ENCODE peak calls at places on chromosomes 3 and 15, in four cellular contexts. L, A, C and H are unnamed samples.

GRCh38 chr3:150238043-150238802 is 169.9 kb upstream of the TSC22D2 start:
- DNase-seq in L (no peak), A (no peak), C (no peak), H (no peak)

GRCh38 chr15:77034620-77035467 is 36.1 kb downstream of the TSPAN3 start:
- DNase-seq in L (peak; percentile 61), A (no peak), C (peak; percentile 79), H (no peak)

GRCh38 chr15:90495067-90495466 is 34.7 kb upstream of the CRTC3 start:
- DNase-seq in L (no peak), A (no peak), C (no peak), H (no peak)

GRCh38 chr15:60945196-60945595 is 283.9 kb downstream of the RORA start:
- DNase-seq in L (no peak), A (no peak), C (no peak), H (no peak)

GRCh38 chr15:88708256-88709054 is 69.6 kb downstream of the ISG20 start:
- DNase-seq in L (no peak), A (no peak), C (no peak), H (no peak)

GRCh38 chr15:78691167-78691872 is 50.3 kb upstream of the CHRNB4 start:
- DNase-seq in L (no peak), A (no peak), C (no peak), H (no peak)

GRCh38 chr15:68820205-68820588 is 498 bp downstream of the ANP32A start:
- DNase-seq in L (peak; percentile 66), A (peak; percentile 50), C (no peak), H (no peak)

GRCh38 chr15:99925661-99926461 is 192.6 kb upstream of the LYSMD4 start:
- DNase-seq in L (peak; percentile 54), A (peak; percentile 73), C (peak; percentile 65), H (no peak)

GRCh38 chr3:50193286-50193685 is 1.9 kb downstream of the GNAT1 start:
- DNase-seq in L (no peak), A (no peak), C (no peak), H (no peak)

GRCh38 chr3:174330303-174330702 is 528.8 kb upstream of the NAALADL2 start:
- DNase-seq in L (no peak), A (peak; percentile 53), C (no peak), H (no peak)

GRCh38 chr3:152348436-152349177 is 79.9 kb downstream of the MBNL1 start:
- DNase-seq in L (no peak), A (no peak), C (no peak), H (no peak)

GRCh38 chr3:161821591-161821990 is 325.0 kb downstream of the OTOL1 start:
- DNase-seq in L (no peak), A (peak; percentile 53), C (no peak), H (no peak)

GRCh38 chr15:31442203-31443090 is 115.8 kb downstream of the KLF13 start:
- DNase-seq in L (peak; percentile 52), A (peak; percentile 76), C (peak; percentile 61), H (peak; percentile 95)

GRCh38 chr15:58212909-58213526 is 74.8 kb downstream of the AQP9 start:
- DNase-seq in L (peak; percentile 62), A (peak; percentile 69), C (peak; percentile 54), H (no peak)

GRCh38 chr3:117052356-117052755 is 342.8 kb downstream of the TUSC7 start:
- DNase-seq in L (no peak), A (no peak), C (no peak), H (no peak)

GRCh38 chr15:57592836-57593420 is 1.2 kb downstream of the MYZAP start:
- DNase-seq in L (no peak), A (no peak), C (no peak), H (no peak)

GRCh38 chr15:70127288-70127746 is 29.6 kb upstream of the TLE3 start:
- DNase-seq in L (no peak), A (no peak), C (no peak), H (no peak)

GRCh38 chr3:166187237-166187636 is 350.0 kb upstream of the BCHE start:
- DNase-seq in L (peak; percentile 12), A (no peak), C (no peak), H (no peak)

GRCh38 chr15:59268199-59268979 is 61.7 kb downstream of the LDHAL6B start:
- DNase-seq in L (no peak), A (no peak), C (no peak), H (no peak)

GRCh38 chr3:9280477-9281219 is 31.2 kb upstream of the SRGAP3 start:
- DNase-seq in L (peak; percentile 80), A (no peak), C (peak; percentile 54), H (no peak)

GRCh38 chr15:31758126-31758525 is 272.2 kb upstream of the CHRNA7 start:
- DNase-seq in L (no peak), A (no peak), C (no peak), H (no peak)

GRCh38 chr3:68893600-68894239 is 38.6 kb downstream of the TAFA4 start:
- DNase-seq in L (peak; percentile 54), A (peak; percentile 76), C (peak; percentile 67), H (no peak)

GRCh38 chr15:85976986-85977385 is 102.7 kb upstream of the AGBL1 start:
- DNase-seq in L (no peak), A (peak; percentile 89), C (no peak), H (no peak)

GRCh38 chr3:66028457-66028856 is 10.3 kb downstream of the MAGI1 start:
- DNase-seq in L (no peak), A (no peak), C (no peak), H (no peak)

GRCh38 chr15:69792823-69793222 is 304.9 kb downstream of the TLE3 start:
- DNase-seq in L (no peak), A (no peak), C (no peak), H (no peak)

GRCh38 chr3:49841806-49842205 is 14.6 kb downstream of the TRAIP start:
- DNase-seq in L (no peak), A (no peak), C (no peak), H (no peak)

GRCh38 chr3:186915808-186916796 is 14.2 kb upstream of the ST6GAL1 start:
- DNase-seq in L (no peak), A (peak; percentile 10), C (no peak), H (no peak)

GRCh38 chr15:92226020-92226612 is 167.6 kb upstream of the ST8SIA2 start:
- DNase-seq in L (peak; percentile 51), A (peak; percentile 41), C (peak; percentile 62), H (no peak)

GRCh38 chr15:99106417-99107220 is 1.7 kb downstream of the SYNM start:
- DNase-seq in L (no peak), A (no peak), C (no peak), H (no peak)

GRCh38 chr3:163306405-163306804 is 1771.9 kb downstream of the SI start:
- DNase-seq in L (no peak), A (no peak), C (no peak), H (no peak)

GRCh38 chr15:98943609-98944111 is 63.9 kb downstream of the PGPEP1L start:
- DNase-seq in L (no peak), A (peak; percentile 27), C (no peak), H (no peak)

GRCh38 chr15:29885183-29885582 is 62.9 kb upstream of the TJP1 start:
- DNase-seq in L (no peak), A (no peak), C (no peak), H (no peak)

GRCh38 chr15:71151061-71151460 is 35.8 kb downstream of the THSD4 start:
- DNase-seq in L (no peak), A (no peak), C (no peak), H (peak; percentile 49)

GRCh38 chr3:134651347-134652041 is 672 bp upstream of the KY start:
- DNase-seq in L (peak; percentile 31), A (no peak), C (no peak), H (no peak)

GRCh38 chr3:5275529-5275928 is 88.0 kb downstream of the EDEM1 start:
- DNase-seq in L (no peak), A (peak; percentile 72), C (no peak), H (no peak)

GRCh38 chr3:17336291-17336690 is 406.1 kb downstream of the TBC1D5 start:
- DNase-seq in L (no peak), A (no peak), C (no peak), H (no peak)

GRCh38 chr3:132549169-132549568 is 47.9 kb upstream of the ACKR4 start:
- DNase-seq in L (no peak), A (no peak), C (no peak), H (no peak)

DNA sequence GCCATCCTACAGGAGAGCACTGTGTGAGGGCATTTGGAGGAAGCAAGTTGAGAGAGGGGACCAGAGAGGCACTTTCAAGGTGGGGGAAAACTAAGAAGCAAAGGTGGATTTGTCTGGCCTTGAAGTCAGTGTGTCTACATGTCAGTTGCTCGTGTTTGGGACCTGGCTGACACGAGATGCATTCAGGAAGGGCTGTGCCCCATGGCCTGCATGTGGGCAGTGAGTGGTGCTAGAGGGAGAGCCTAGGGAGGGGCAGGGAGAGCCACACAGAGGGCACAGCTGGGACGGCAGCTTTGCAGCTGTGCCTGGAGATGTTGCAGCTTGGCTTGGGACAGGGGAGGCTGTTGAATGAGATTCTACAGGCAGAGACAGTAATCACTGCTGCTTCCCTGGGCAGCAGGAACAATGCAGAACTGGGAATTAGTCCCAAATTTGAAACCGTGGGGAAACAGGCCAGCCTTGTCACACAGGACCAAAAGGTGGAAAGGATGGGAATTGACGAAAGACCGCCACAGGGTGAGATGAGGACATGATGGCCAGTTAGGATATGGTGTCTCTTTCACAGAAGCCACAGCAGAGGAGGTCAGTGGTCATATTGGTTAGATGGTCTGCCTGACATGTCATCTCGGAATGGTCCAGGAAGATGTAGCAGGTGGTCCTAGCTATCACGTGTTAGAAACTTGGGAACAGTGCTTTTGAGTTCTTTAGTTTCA is 10.0 kb downstream of the SEC61A1 start:
- DNase-seq in L (no peak), A (no peak), C (no peak), H (no peak)
- H3K79me2 ChIP-seq in L (peaks cover under 1% of the 10 kb centered on the region), A (no peaks in the 10 kb centered on the region), C (peaks cover under 1% of the 10 kb centered on the region), H (peaks cover 44% of the 10 kb centered on the region)

GRCh38 chr3:172151610-172152293 is 112.4 kb downstream of the FNDC3B start:
- DNase-seq in L (no peak), A (no peak), C (no peak), H (no peak)
- H3K79me2 ChIP-seq in L (peaks cover 79% of the 10 kb centered on the region), A (peaks cover 9% of the 10 kb centered on the region), C (peaks cover 86% of the 10 kb centered on the region), H (peaks cover 66% of the 10 kb centered on the region)

DNA sequence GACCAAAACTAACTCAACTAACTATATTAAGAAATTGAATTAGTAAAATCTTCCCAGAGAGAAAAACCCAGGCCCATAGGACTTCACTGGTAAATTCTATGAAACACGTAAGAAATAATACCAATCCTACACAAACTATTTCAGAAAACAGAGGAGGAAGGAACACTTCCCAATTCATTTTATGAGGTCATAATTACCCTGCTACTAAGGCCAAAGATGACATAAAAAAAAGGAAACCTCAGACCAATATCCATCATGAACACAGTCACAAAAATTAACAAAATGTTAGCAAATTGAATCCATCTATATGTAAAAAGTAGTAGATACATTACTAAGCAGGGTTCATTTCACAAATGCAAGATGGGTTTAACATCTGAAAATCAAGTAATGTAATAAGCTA is 3.5 kb downstream of the EDC3 start:
- DNase-seq in L (no peak), A (no peak), C (no peak), H (no peak)
- H3K79me2 ChIP-seq in L (peaks cover 85% of the 10 kb centered on the region), A (peaks cover 10% of the 10 kb centered on the region), C (peaks cover 84% of the 10 kb centered on the region), H (peaks cover 59% of the 10 kb centered on the region)

DNA sequence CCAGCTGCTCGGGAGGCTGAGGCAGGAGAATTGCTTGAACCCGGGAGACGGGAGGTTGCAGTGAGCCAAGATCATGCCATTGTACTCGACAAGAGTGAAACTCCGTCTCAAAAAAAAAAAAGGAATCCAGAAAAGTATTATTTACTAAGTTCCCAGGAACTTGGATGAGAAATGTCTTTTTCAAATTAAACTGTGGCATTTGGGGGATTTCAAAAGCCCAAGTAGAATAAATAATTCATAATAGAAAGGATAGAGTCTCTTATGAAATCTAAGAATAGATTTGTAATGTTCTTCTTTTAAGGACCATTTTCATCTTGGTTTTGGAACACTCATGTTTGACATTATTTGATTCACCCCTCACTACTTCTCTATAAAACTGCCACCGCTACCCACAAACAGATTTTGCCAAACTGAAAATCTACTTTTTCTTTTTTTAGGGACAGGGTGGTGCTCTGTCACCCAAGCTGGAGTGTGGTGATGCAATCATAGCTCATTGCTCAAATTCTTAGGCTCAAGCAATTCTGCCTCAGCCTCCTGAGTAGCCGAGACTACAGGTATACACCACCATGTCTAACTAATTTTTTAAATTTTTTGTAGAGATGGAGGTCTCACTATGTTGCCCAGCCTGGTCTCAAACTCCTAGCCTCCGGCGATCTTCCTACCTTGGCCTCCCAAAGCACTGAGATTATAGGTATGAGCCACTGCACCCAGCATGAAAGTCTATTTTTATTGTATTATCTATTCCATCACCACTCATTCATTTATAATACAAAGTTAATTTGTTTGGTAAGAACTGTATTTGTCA is 99.3 kb downstream of the SENP2 start:
- DNase-seq in L (no peak), A (peak; percentile 99), C (no peak), H (no peak)
- H3K79me2 ChIP-seq in L (peaks cover 37% of the 10 kb centered on the region), A (no peaks in the 10 kb centered on the region), C (peaks cover 5% of the 10 kb centered on the region), H (peaks cover 18% of the 10 kb centered on the region)